ENCODE peak calls at places on chromosomes 16 and 17, in four cellular contexts. B, F, I and P are unnamed samples.

GRCh38 chr16:88651276-88651988 is 579 bp upstream of the CYBA start:
- DNase-seq in F (peak), I (peak), B (peak), P (no peak)

GRCh38 chr17:41382396-41382795 is 290 bp upstream of the KRT34 start:
- DNase-seq in F (no peak), I (no peak), B (no peak), P (no peak)

GRCh38 chr17:78174870-78175642 is 6.7 kb downstream of the SYNGR2 start:
- DNase-seq in F (no peak), I (no peak), B (no peak), P (no peak)

GRCh38 chr16:81885976-81886586 is 107.0 kb downstream of the PLCG2 start:
- DNase-seq in F (peak), I (peak), B (no peak), P (peak)

GRCh38 chr16:87054154-87054553 is 263.0 kb downstream of the C16orf95 start:
- DNase-seq in F (no peak), I (no peak), B (no peak), P (no peak)

GRCh38 chr17:50593321-50593720 is 32.8 kb downstream of the CACNA1G start:
- DNase-seq in I (peak), B (no peak), F (no peak), P (no peak)

GRCh38 chr17:65662166-65662565 is 100.7 kb upstream of the AXIN2 start:
- DNase-seq in I (no peak), F (no peak), B (no peak), P (no peak)

GRCh38 chr16:80125677-80126076 is 415.1 kb upstream of the DYNLRB2 start:
- DNase-seq in I (no peak), B (no peak), F (no peak), P (no peak)

GRCh38 chr16:31785126-31785525 is 88.5 kb upstream of the ZNF267 start:
- DNase-seq in B (no peak), F (no peak), I (no peak), P (no peak)

DNA sequence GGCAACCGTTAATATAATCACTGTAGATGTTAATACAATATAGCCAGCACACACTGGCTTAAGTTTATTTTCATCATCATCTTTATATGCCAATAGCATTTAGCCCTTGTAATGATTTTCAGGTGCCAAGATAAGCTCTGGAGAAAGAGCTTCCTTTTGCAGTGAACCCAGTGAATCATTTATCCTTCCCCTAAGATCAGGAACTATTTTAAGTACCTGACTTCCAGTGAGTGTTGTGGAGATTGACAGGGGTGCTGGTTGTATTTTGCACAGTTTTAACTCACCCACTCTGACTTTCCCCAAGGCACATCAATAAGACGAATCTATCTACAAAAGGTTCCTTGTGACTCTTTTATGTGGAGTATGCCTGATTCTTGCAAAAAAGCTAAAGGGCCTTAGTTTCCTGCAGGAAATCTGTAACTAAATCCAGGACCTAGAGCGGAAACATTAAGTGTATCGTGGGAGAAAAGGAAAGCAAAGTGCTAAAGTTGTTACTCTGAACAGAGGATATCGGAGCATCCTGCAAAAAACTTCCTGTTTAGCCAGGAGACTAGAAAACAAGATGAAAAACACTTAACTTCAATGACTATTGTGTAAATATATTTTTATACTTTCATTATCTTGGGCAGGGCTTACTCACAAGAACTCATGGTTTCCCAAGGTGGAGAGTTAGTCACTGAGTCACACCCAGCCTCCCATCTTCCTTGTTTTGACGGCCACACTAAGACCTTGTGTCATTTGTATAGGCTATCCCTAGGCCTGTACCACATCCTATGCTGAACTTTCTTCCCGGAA is 183.6 kb downstream of the MAP2K6 start:
- DNase-seq in B (no peak), I (no peak), F (no peak), P (no peak)
- TF ChIP-seq BHLHE40 in B (no peak), I (no peak), F (no peak), P (no peak)

GRCh38 chr16:22070361-22071351 is 21.7 kb upstream of the VWA3A start:
- DNase-seq in F (no peak), I (no peak), B (no peak), P (no peak)
- TF ChIP-seq SP1 in F (no peak), I (no peak), B (no peak), P (no peak)

DNA sequence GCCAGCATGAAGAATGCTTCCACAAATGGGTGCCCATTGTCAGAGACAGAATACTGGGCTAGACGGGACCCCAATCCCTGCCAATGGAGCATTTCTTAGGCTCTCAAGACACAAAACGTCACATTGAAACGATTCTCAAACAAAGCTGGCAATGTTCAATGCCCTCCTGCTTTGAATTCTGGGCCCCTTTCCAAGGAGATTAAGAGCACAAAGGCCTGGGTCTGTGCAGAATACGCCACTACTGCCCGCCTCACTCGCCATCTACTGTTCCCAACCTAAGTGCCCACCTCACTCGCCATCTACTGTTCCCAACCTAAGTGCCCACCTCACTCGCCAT is 9.7 kb downstream of the CFAP20 start:
- DNase-seq in B (no peak), I (no peak), F (no peak), P (no peak)
- TF ChIP-seq BHLHE40 in B (no peak), I (no peak), F (no peak), P (no peak)

GRCh38 chr17:1109606-1110523 is 69.9 kb downstream of the ABR start:
- DNase-seq in B (no peak), I (peak), F (no peak), P (no peak)

GRCh38 chr17:1110844-1111598 is 68.8 kb downstream of the ABR start:
- DNase-seq in I (peak), B (no peak), F (no peak), P (no peak)

GRCh38 chr17:1112875-1113274 is 66.9 kb downstream of the ABR start:
- DNase-seq in B (no peak), F (peak), I (no peak), P (no peak)

GRCh38 chr17:1110524-1110843 is 69.3 kb downstream of the ABR start:
- DNase-seq in I (no peak), F (no peak), B (no peak), P (no peak)

DNA sequence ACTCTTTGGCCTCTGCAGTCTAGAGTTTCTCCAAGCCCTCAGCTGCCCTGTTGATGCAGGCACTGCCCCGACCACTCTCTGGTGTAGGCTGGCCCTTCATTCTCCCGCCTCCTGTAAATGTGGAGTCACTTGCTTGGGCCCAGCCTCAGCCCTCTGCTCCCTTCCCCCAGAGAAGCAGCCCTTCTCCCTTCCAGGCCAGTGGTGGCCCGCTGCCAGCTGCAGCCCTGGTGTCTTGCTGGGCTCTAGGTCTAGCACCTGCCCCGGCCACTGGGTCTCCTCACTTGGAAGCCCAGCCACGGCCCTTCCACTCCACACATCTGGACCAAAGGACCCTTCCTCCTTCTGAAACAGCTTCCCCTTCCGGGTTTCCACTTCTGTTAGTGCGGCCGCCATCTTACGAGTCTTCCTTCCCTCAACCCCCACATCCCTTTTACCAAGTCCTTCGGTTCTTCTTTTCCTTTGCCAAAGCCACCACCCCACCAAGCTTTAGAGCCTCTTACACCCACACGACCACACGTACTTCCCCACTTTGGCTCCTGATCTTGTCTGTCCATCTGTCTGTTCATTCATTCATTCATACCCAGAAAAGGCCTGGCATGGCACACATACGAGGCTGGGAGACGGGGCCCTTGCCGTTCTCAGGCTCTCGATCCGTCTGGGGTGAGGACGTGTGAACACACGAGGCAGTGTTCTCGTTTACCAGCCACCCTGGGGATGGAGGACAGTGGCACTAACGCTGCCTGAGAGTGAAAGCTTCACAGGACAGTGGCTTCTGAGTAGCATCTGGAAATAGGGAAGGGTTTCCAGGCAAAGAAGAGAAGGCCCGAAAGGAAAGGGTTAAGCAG is 68.0 kb downstream of the ABR start:
- DNase-seq in B (no peak), F (no peak), I (no peak), P (no peak)
- TF ChIP-seq SP1 in B (no peak), F (no peak), I (no peak), P (no peak)

GRCh38 chr16:83115491-83116232 is 488.9 kb downstream of the CDH13 start:
- DNase-seq in I (no peak), F (no peak), B (no peak), P (no peak)

GRCh38 chr16:83113811-83114210 is 487.0 kb downstream of the CDH13 start:
- DNase-seq in I (no peak), B (no peak), F (no peak), P (no peak)

GRCh38 chr16:83116274-83116892 is 489.6 kb downstream of the CDH13 start:
- DNase-seq in I (no peak), F (no peak), B (no peak), P (no peak)

GRCh38 chr16:83117810-83118209 is 491.0 kb downstream of the CDH13 start:
- DNase-seq in F (no peak), I (no peak), B (no peak), P (no peak)

GRCh38 chr16:83118365-83118764 is 491.6 kb downstream of the CDH13 start:
- DNase-seq in F (no peak), I (no peak), B (no peak), P (no peak)
- TF ChIP-seq BHLHE40 in F (no peak), I (no peak), B (no peak), P (no peak)